ENCODE peak calls at places on chromosomes 5 and 9, in eight cellular contexts. W, B, V, R, F, K, Y and C are unnamed samples.

GRCh38 chr5:53167836-53168235 is 58.3 kb upstream of the MOCS2 start:
- DNase-seq in W (no peak), B (no peak), V (peak; percentile 51), R (peak; percentile 3), F (no peak), K (no peak), Y (peak; percentile 48), C (peak; percentile 68)

GRCh38 chr5:178429541-178430186 is 160.5 kb downstream of the COL23A1 start:
- DNase-seq in W (no peak), B (no peak), V (no peak), R (no peak), F (no peak), K (no peak), Y (no peak), C (no peak)

GRCh38 chr5:178241259-178241658 is 8.7 kb upstream of the PHYKPL start:
- DNase-seq in W (no peak), B (no peak), V (peak; percentile 63), R (no peak), F (no peak), K (no peak), Y (no peak), C (no peak)

GRCh38 chr5:102867999-102868662 is 113.0 kb downstream of the PAM start:
- DNase-seq in W (no peak), B (no peak), V (no peak), R (no peak), F (no peak), K (no peak), Y (peak; percentile 33), C (peak; percentile 37)

GRCh38 chr5:167952278-167952990 is 339.0 kb upstream of the WWC1 start:
- DNase-seq in W (no peak), B (no peak), V (peak; percentile 42), R (no peak), F (no peak), K (no peak), Y (no peak), C (no peak)

GRCh38 chr9:98944130-98945074 is 695 bp downstream of the COL15A1 start:
- DNase-seq in W (no peak), B (peak; percentile 32), V (peak; percentile 57), R (no peak), F (peak; percentile 41), K (peak; percentile 36), Y (no peak), C (no peak)

GRCh38 chr9:97889941-97890557 is 32.3 kb downstream of the TRMO start:
- DNase-seq in W (no peak), B (peak; percentile 62), V (peak; percentile 36), R (no peak), F (no peak), K (peak; percentile 25), Y (no peak), C (peak; percentile 29)

GRCh38 chr9:123514766-123515165 is 158.8 kb downstream of the CRB2 start:
- DNase-seq in W (no peak), B (no peak), V (no peak), R (no peak), F (no peak), K (no peak), Y (no peak), C (peak; percentile 5)

GRCh38 chr5:65858316-65858715 is 68.1 kb upstream of the ERBIN start:
- DNase-seq in W (no peak), B (no peak), V (no peak), R (no peak), F (no peak), K (no peak), Y (no peak), C (peak; percentile 53)

GRCh38 chr5:151905639-151906038 is 19.0 kb downstream of the GLRA1 start:
- DNase-seq in W (no peak), B (no peak), V (no peak), R (no peak), F (no peak), K (no peak), Y (no peak), C (no peak)

GRCh38 chr9:120846251-120846869 is 3.6 kb upstream of the PSMD5 start:
- DNase-seq in W (no peak), B (no peak), V (no peak), R (no peak), F (no peak), K (no peak), Y (no peak), C (no peak)

GRCh38 chr9:91211919-91212318 is 149.8 kb downstream of the AUH start:
- DNase-seq in W (no peak), B (no peak), V (no peak), R (no peak), F (no peak), K (no peak), Y (no peak), C (no peak)

GRCh38 chr9:3578786-3579185 is 53.0 kb upstream of the RFX3 start:
- DNase-seq in W (no peak), B (no peak), V (no peak), R (peak; percentile 3), F (no peak), K (no peak), Y (peak; percentile 72), C (peak; percentile 84)

GRCh38 chr5:30894811-30895210 is 298.7 kb upstream of the CDH6 start:
- DNase-seq in W (no peak), B (no peak), V (no peak), R (no peak), F (no peak), K (no peak), Y (peak; percentile 25), C (peak; percentile 95)

GRCh38 chr5:10581867-10582511 is 18.1 kb downstream of the ANKRD33B start:
- DNase-seq in W (no peak), B (no peak), V (no peak), R (no peak), F (no peak), K (no peak), Y (no peak), C (no peak)

GRCh38 chr5:71529682-71530081 is 57.5 kb upstream of the MCCC2 start:
- DNase-seq in W (no peak), B (no peak), V (no peak), R (no peak), F (no peak), K (no peak), Y (no peak), C (no peak)

GRCh38 chr9:135070198-135070951 is 17.1 kb upstream of the OLFM1 start:
- DNase-seq in W (no peak), B (peak; percentile 52), V (no peak), R (no peak), F (no peak), K (no peak), Y (no peak), C (no peak)